ENCODE peak calls at places on chromosomes 16 and 17, in ten cellular contexts. R is COR-L47; U is stimulated activated naive CD4-positive, alpha-beta T cell treated with Interleukin-2 at 50 U/mL for 16 hours; I is activated naive CD4-positive, alpha-beta T cell; E is stimulated activated CD8-positive, alpha-beta memory T cell treated with anti-CD3 and anti-CD28 coated beads, Interleukin-7, amount 100 ng/mL, for 1 hour; K is EH; C is C1 segment of cervical spinal cord; S is B cell; Y is Caki2; H is CD8-positive, alpha-beta memory T cell. X is an unnamed sample.

GRCh38 chr17:38870259-38871165 is 654 bp downstream of the LASP1 start:
- DNase-seq in Y (peak; percentile 33), H (peak; percentile 64), C (peak; percentile 83), I (peak; percentile 39), E (no peak), R (peak; percentile 35), S (peak; percentile 75), U (peak; percentile 67), K (peak; percentile 73), X (peak; percentile 83)

GRCh38 chr16:73060948-73061495 is 13.1 kb upstream of the ZFHX3 start:
- DNase-seq in I (no peak), E (no peak), R (no peak), Y (no peak), H (no peak), S (no peak), K (no peak), U (no peak), C (no peak), X (no peak)

GRCh38 chr17:28967240-28968135 is 16.2 kb upstream of the PHF12 start:
- DNase-seq in E (no peak), U (no peak), S (no peak), K (peak; percentile 41), C (no peak), I (no peak), R (peak; percentile 9), H (no peak), Y (no peak), X (no peak)

GRCh38 chr16:53833145-53833544 is 129.2 kb downstream of the FTO start:
- DNase-seq in C (no peak), H (no peak), Y (no peak), K (no peak), R (no peak), U (no peak), S (no peak), E (no peak), I (no peak), X (no peak)

GRCh38 chr17:42566873-42567573 is at the start of gene MLX:
- DNase-seq in S (peak; percentile 94), Y (peak; percentile 83), R (peak; percentile 97), C (peak; percentile 91), U (peak; percentile 85), I (peak; percentile 81), E (peak; percentile 81), H (peak; percentile 89), K (peak; percentile 91), X (peak; percentile 100)

GRCh38 chr16:80191928-80192327 is 348.9 kb upstream of the DYNLRB2 start:
- DNase-seq in Y (no peak), R (no peak), H (no peak), I (no peak), S (no peak), C (no peak), E (no peak), U (no peak), K (no peak), X (no peak)

GRCh38 chr17:42436401-42436800 is 13.3 kb upstream of the CAVIN1 start:
- DNase-seq in H (no peak), K (peak; percentile 91), E (no peak), U (no peak), S (no peak), C (no peak), I (no peak), Y (no peak), R (no peak), X (no peak)

GRCh38 chr17:49696233-49696761 is 11.5 kb downstream of the SLC35B1 start:
- DNase-seq in E (peak; percentile 30), H (peak; percentile 71), S (peak; percentile 38), C (no peak), K (no peak), R (no peak), I (peak; percentile 7), U (peak; percentile 75), Y (no peak), X (peak; percentile 75)

GRCh38 chr17:55166506-55166905 is 98.3 kb upstream of the HLF start:
- DNase-seq in I (no peak), K (no peak), H (no peak), C (no peak), R (no peak), S (no peak), U (no peak), Y (no peak), E (no peak), X (no peak)

GRCh38 chr17:77615672-77616242 is 342.7 kb upstream of the TNRC6C start:
- DNase-seq in C (no peak), K (peak; percentile 40), S (no peak), I (no peak), R (no peak), U (no peak), Y (no peak), E (no peak), H (no peak), X (no peak)

GRCh38 chr17:57595942-57596695 is 149.0 kb downstream of the CCDC182 start:
- DNase-seq in K (no peak), I (no peak), H (no peak), C (no peak), R (no peak), U (no peak), S (no peak), Y (no peak), E (no peak), X (no peak)

GRCh38 chr16:55175389-55175788 is 148.6 kb upstream of the IRX6 start:
- DNase-seq in I (no peak), Y (no peak), K (no peak), C (no peak), H (no peak), S (no peak), E (no peak), U (no peak), R (no peak), X (no peak)

GRCh38 chr16:57799619-57800212 is 2.6 kb downstream of the KIFC3 start:
- DNase-seq in U (no peak), H (no peak), E (no peak), K (no peak), I (no peak), S (no peak), Y (no peak), R (no peak), C (no peak), X (no peak)

GRCh38 chr17:65191805-65192740 is 54.9 kb downstream of the RGS9 start:
- DNase-seq in R (no peak), C (no peak), U (peak; percentile 4), H (no peak), I (no peak), S (no peak), K (peak; percentile 78), Y (peak; percentile 44), E (no peak), X (no peak)

GRCh38 chr17:28385037-28385797 is 13.7 kb downstream of the SARM1 start:
- DNase-seq in E (no peak), K (no peak), H (no peak), C (no peak), I (no peak), Y (no peak), S (no peak), U (no peak), R (no peak), X (no peak)

GRCh38 chr17:33469911-33470310 is 176.8 kb upstream of the ASIC2 start:
- DNase-seq in I (no peak), C (no peak), H (no peak), Y (no peak), U (no peak), K (peak; percentile 62), R (no peak), S (no peak), E (no peak), X (no peak)

GRCh38 chr16:89565506-89566372 is 5.3 kb downstream of the RPL13 start:
- DNase-seq in C (peak; percentile 24), R (peak; percentile 39), S (peak; percentile 57), E (peak; percentile 14), K (peak; percentile 55), U (peak; percentile 45), I (no peak), H (peak; percentile 37), Y (peak; percentile 75), X (no peak)

X was measured in GM13977.